ENCODE peak calls at places on chromosomes 11 and 22, in seven cellular contexts. X, A, V, D, Q, Y and M are unnamed samples. For H3K36me3, the result is how much of the 10 kb centered on the place peaks cover.

GRCh38 chr11:66419825-66420224 is 1.0 kb upstream of the NPAS4 start:
- DNase-seq in D (no peak), Q (no peak), A (no peak), X (no peak), Y (no peak), V (no peak), M (no peak)

GRCh38 chr22:20406686-20407408 is 12.9 kb downstream of the ZNF74 start:
- DNase-seq in D (no peak), Y (no peak), Q (no peak), A (no peak), X (no peak), V (no peak), M (no peak)

GRCh38 chr11:8333431-8334401 is 70.0 kb upstream of the LMO1 start:
- DNase-seq in Q (no peak), X (no peak), V (no peak), D (no peak), A (no peak), Y (no peak), M (no peak)

GRCh38 chr11:61763930-61764605 is 11.6 kb downstream of the MYRF start:
- DNase-seq in X (no peak), A (no peak), V (no peak), D (no peak), Y (no peak), Q (no peak), M (no peak)

GRCh38 chr11:33910261-33910959 is 18.5 kb upstream of the LMO2 start:
- DNase-seq in V (no peak), A (no peak), X (no peak), D (no peak), Y (no peak), Q (no peak), M (no peak)

GRCh38 chr11:2451336-2451735 is 6.5 kb downstream of the KCNQ1 start:
- DNase-seq in D (peak), Q (no peak), A (no peak), V (no peak), Y (no peak), X (no peak), M (peak)

GRCh38 chr11:12556155-12556554 is 118.1 kb upstream of the TEAD1 start:
- DNase-seq in Q (no peak), X (no peak), D (peak), A (no peak), V (peak), Y (no peak), M (peak)

GRCh38 chr22:33918676-33919590 is 1.3 kb downstream of the LARGE1 start:
- DNase-seq in A (no peak), Q (no peak), D (no peak), X (no peak), Y (no peak), V (no peak), M (no peak)

GRCh38 chr11:1631066-1631568 is 1.5 kb downstream of the KRTAP5-5 start:
- DNase-seq in Y (no peak), Q (no peak), X (no peak), D (peak), A (no peak), V (no peak), M (no peak)

GRCh38 chr11:9574556-9574805 is 1.0 kb downstream of the WEE1 start:
- DNase-seq in V (peak), D (peak), A (peak), Y (peak), X (no peak), Q (peak), M (no peak)

GRCh38 chr11:9574806-9575530 is 1.5 kb downstream of the WEE1 start:
- DNase-seq in A (peak), D (peak), Y (peak), Q (peak), V (peak), X (peak), M (peak)

GRCh38 chr11:9575531-9576240 is 2.2 kb downstream of the WEE1 start:
- DNase-seq in X (no peak), Q (no peak), A (no peak), D (no peak), V (no peak), Y (no peak), M (no peak)

GRCh38 chr11:9577551-9577950 is 4.1 kb downstream of the WEE1 start:
- DNase-seq in V (no peak), D (no peak), Q (no peak), Y (no peak), A (no peak), X (no peak), M (no peak)

DNA sequence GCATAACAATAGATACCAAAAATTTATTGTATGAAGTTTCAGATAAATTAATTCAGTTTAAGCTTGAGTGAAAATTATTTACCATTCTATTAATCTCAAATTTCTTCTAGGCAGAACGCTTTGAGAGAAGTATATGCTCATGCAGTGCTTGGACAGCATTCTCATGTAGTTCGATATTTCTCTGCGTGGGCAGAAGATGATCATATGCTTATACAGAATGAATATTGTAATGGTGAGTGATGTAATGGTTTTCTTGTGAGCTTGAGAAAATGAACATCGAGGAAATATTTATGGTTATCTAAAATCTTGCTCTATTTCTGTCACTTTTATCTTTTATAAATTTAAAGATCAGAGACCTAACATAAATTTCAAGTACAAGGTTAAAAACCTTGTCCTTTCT is 3.6 kb downstream of the WEE1 start:
- DNase-seq in V (no peak), X (no peak), D (no peak), Q (no peak), A (no peak), Y (no peak), M (no peak)
- H3K36me3 ChIP-seq in V (under half), X (under half), D (under half), Q (under half), A (under half), Y (under half), M (under half)

GRCh38 chr11:91435694-91436375 is 788.8 kb upstream of the FAT3 start:
- DNase-seq in X (no peak), V (no peak), Q (no peak), A (no peak), D (no peak), Y (no peak), M (no peak)
- TF ChIP-seq CTCF in X (no peak), V (no peak), Q (no peak), A (no peak), D (no peak), Y (no peak), M (no peak)

DNA sequence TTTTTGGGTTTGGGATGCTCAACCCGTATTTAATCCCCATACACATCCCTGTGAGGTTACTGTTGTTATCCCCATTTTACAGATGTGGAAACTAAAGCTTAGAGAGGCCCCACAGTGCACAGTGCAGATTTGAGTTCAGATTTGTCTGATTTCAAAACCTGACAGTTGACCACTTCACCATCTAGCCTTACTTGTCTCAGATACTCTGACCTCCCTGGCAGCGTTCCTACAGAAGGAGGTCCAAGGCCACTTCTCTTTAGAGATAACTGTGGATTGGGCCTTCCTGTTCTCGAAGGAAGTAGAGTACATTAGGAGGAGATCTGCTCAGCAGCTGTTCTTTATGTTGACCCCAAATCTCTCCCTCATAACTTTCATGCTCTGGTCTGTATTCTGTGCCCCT is 46.7 kb upstream of the CTTN start:
- DNase-seq in V (no peak), A (no peak), Y (no peak), X (no peak), D (no peak), Q (no peak), M (no peak)
- H3K36me3 ChIP-seq in V (half or more), A (under half), Y (under half), X (under half), D (half or more), Q (under half), M (half or more)

GRCh38 chr11:110434952-110435779 is 5.4 kb downstream of the FDX1 start:
- DNase-seq in V (no peak), A (peak), Q (peak), Y (no peak), X (no peak), D (no peak), M (no peak)
- TF ChIP-seq CTCF in V (no peak), A (peak), Q (no peak), Y (no peak), X (peak), D (no peak), M (peak)

DNA sequence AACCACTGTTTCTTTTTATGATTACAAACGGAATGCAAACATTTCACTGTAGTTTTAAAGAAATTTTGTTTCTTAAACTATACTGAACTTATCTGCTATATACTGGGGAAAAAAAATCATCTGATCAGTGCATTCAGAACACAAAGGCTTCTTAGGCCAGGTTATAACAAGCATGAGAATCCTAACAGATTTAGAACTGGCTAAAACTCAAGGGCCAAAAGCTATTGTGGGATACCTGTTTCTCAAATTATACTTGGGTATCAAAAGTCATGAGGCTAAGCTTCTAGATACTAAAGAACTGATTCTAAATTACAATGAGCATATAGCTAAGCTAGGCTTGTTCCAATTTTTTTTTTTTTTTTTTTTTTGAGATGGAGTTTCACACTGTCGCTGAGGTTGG is 29.7 kb upstream of the CHRNA10 start:
- DNase-seq in V (no peak), A (no peak), Q (no peak), Y (no peak), D (no peak), X (no peak), M (no peak)
- H3K36me3 ChIP-seq in V (half or more), A (under half), Q (under half), Y (under half), D (half or more), X (under half), M (under half)

GRCh38 chr11:31509412-31510345 is at the start of the genes ELP4 and IMMP1L:
- DNase-seq in Y (peak), X (peak), A (peak), Q (peak), D (peak), V (peak), M (peak)
- TF ChIP-seq CTCF in Y (no peak), X (no peak), A (no peak), Q (no peak), D (no peak), V (no peak), M (no peak)

GRCh38 chr11:57819272-57819979 is 57.8 kb downstream of the CTNND1 start:
- DNase-seq in Q (no peak), A (no peak), Y (no peak), X (no peak), D (no peak), V (no peak), M (no peak)
- H3K36me3 ChIP-seq in Q (under half), A (under half), Y (under half), X (under half), D (under half), V (under half), M (under half)

DNA sequence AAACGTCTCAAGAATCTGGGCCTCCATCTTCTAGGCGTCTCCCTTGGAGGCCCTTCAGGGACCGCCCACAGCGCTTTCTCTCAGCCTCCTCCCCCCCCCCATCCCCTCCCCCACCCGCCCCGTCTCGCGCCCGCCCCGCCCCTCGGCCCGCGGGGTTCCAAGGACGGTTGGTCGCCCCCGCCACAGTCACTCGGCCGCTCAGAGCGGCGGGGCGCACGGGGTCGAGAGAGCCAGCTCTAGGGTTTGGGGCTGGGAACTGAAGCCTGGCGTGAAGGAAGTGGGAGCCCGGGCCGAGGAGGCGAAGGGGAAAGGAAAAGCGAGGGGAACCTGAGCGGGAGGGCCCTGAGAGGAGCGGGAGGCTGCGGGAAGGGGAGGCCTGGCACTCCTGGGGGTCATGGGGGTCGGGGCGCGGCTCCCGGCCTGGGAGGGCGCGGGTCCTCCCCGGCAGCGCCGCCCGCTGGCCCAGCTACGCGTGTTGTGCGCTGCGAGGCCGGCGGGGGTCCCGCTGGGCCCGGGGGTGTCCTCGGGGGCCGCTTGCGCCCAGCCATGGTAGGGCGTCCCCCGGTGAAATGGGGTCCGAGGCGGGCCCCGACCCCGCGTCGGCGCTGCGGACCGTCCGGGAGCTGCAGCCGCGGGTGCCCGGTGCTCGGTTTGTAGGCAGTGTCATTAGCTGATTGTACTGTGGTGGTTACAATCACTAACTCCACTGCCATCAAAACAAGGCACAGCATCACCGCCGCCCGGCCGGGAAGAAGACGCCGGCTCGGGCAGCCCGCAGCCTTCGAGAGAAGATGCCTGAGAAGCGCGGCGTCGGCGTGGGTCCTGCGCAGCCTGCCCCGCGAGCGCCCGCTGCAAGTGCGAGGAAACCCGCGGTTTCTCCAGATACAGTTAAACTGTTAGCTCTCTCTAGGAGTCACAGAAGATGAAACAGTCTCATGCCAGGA is at the start of gene BTG4:
- DNase-seq in A (no peak), V (no peak), D (no peak), Q (no peak), X (no peak), Y (no peak), M (no peak)
- TF ChIP-seq CTCF in A (no peak), V (no peak), D (no peak), Q (no peak), X (no peak), Y (no peak), M (no peak)

GRCh38 chr11:94455861-94456260 is 37.8 kb downstream of the MRE11 start:
- DNase-seq in V (no peak), X (peak), A (no peak), D (no peak), Y (no peak), Q (peak), M (no peak)
- H3K36me3 ChIP-seq in V (half or more), X (under half), A (under half), D (under half), Y (under half), Q (under half), M (under half)